ENCODE peak calls at places on chromosomes 5 and 9, in four cellular contexts. X, B, P and F are unnamed samples.

GRCh38 chr9:13902286-13902685 is 411.7 kb downstream of the NFIB start:
- DNase-seq in B (no peak), X (no peak), P (no peak), F (no peak)

GRCh38 chr9:106864533-106865143 is 1.7 kb downstream of the ZNF462 start:
- DNase-seq in X (peak), P (no peak), B (no peak), F (no peak)

GRCh38 chr9:107465467-107466451 is 23.8 kb downstream of the KLF4 start:
- DNase-seq in B (peak), P (peak), X (peak), F (peak)

GRCh38 chr5:79800979-79801827 is 111.6 kb downstream of the CMYA5 start:
- DNase-seq in P (no peak), B (no peak), X (peak), F (no peak)

GRCh38 chr5:10737880-10738279 is 23.2 kb downstream of the DAP start:
- DNase-seq in P (no peak), X (no peak), B (no peak), F (no peak)

GRCh38 chr5:90565491-90565890 is 6.9 kb downstream of the ADGRV1 start:
- DNase-seq in B (no peak), X (no peak), P (no peak), F (no peak)

GRCh38 chr5:126446498-126447224 is 23.5 kb downstream of the GRAMD2B start:
- DNase-seq in X (peak), B (no peak), P (no peak), F (no peak)

GRCh38 chr9:132537352-132537751 is 45.1 kb upstream of the BARHL1 start:
- DNase-seq in P (no peak), X (no peak), B (no peak), F (no peak)

GRCh38 chr9:93324191-93324834 is 127.2 kb upstream of the FAM120A start:
- DNase-seq in P (no peak), B (no peak), X (no peak), F (peak)

GRCh38 chr9:40909821-40910220 is 218.7 kb downstream of the FOXD4L6 start:
- DNase-seq in P (no peak), X (no peak), B (no peak), F (no peak)

GRCh38 chr9:40911647-40912046 is 216.8 kb downstream of the FOXD4L6 start:
- DNase-seq in B (no peak), P (no peak), X (no peak), F (no peak)

GRCh38 chr9:40914772-40915659 is 213.5 kb downstream of the FOXD4L6 start:
- DNase-seq in X (no peak), P (no peak), B (no peak), F (peak)

GRCh38 chr9:40913928-40914673 is 214.4 kb downstream of the FOXD4L6 start:
- DNase-seq in X (no peak), B (no peak), P (no peak), F (peak)

DNA sequence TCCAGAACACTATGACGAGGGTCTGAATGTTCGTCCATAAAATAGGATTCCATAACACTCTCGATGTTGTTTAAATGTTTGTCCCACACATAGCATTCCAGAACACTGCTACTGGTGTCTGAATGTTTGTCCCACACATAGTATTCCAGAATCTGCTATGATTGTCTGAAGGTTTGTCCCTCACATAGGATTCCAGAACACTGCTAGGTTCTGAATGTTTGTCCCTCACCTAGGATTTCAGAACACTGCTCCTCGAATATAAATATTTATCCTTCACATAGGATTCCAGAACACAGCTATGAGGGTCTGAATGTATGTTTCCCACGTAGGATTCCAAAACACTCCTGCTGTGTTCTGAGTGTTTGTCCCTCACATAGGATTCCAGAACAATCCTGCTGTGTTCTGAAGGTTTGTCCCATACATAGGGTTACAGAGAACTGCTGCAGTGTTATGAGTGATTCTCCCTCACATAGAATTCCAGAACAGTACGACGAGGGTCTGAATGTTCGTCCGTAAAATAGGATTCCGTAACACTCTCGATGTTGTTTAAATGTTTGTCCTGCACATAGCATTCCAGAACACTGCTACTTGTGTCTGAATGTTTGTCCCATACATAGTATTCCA is 215.3 kb downstream of the FOXD4L6 start:
- DNase-seq in P (no peak), B (no peak), X (no peak), F (no peak)
- H4K8ac ChIP-seq in P (no peak), B (no peak), X (no peak), F (no peak)

GRCh38 chr9:114678130-114678529 is 3.9 kb downstream of the TEX48 start:
- DNase-seq in X (no peak), P (no peak), B (no peak), F (no peak)
- H4K8ac ChIP-seq in X (peak), P (no peak), B (no peak), F (no peak)

DNA sequence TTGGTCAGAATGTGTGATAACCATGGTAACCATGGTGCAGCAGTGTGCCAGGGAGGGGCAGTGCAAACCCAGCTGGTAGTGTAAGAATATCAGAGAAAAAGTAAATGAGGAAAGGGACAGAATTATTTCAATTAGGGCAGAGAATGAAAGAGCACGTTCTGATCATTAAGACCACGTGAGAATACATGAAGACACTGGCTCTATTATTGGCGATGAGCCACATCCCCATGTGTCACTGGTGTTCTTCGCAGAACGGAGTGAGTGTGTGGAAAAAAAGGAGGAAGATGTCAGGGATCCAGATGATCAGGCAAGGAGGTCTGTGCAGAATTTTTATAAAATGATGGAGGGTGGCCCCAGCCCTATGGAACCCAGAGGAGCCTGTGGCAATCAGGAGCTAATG is 315.5 kb downstream of the SEMA5A start:
- DNase-seq in X (no peak), B (no peak), P (no peak), F (no peak)
- H4K8ac ChIP-seq in X (no peak), B (no peak), P (no peak), F (no peak)

DNA sequence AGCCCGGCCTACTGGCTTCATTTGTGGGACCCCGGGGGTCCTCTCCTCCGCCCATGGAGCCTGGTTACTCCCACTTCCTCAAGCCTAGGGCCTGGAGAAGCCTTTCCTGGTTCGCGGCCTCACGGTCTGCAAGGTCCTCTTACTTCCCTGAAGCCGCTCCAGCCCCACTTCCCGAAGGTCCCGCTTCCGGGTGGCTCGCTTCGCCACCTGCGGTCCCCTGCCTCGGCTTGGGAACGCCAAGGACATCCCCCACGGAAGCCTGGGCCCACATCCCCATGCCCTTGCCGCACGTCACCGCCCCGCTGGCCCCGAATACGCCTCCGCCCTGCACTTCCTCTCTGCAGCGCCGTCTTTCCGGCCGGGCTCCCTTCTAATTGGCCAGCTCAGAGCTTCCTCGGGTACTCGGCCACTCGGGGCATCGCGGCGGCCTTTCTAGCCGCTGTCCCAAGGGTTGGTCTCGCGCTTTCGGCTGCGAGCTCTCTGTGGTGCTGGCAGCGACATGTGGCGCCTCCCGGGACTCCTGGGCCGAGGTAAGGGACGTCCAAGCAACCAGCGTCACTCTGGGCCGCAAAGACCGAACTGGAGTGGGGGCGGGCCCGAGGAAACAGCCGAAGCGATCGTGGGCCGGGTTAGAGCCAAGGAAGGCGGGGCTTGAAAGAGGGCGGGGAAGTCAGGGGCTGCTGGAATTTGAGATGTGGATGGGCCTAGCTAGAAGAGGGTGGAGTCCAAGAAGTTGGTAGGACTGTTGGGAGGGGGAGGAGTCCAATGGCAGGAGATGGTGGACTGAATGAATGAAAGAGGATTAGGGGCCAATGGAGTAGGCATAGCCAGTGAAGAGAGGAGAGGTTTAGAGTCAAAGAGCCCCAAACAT is at the start of gene DELE1:
- DNase-seq in P (peak), X (peak), B (peak), F (peak)
- H4K8ac ChIP-seq in P (peak), X (peak), B (peak), F (no peak)

GRCh38 chr5:538271-538771 is 14.1 kb upstream of the SLC9A3 start:
- DNase-seq in B (no peak), X (no peak), P (no peak), F (no peak)

GRCh38 chr5:539469-540214 is 15.4 kb upstream of the SLC9A3 start:
- DNase-seq in B (no peak), P (no peak), X (no peak), F (no peak)

GRCh38 chr5:540215-541147 is 16.2 kb upstream of the SLC9A3 start:
- DNase-seq in X (no peak), P (no peak), B (no peak), F (no peak)

GRCh38 chr5:537621-538071 is 13.4 kb upstream of the SLC9A3 start:
- DNase-seq in P (no peak), B (no peak), X (no peak), F (no peak)

GRCh38 chr5:538801-539468 is 14.7 kb upstream of the SLC9A3 start:
- DNase-seq in B (no peak), P (no peak), X (no peak), F (no peak)
- H4K8ac ChIP-seq in B (peak), P (no peak), X (no peak), F (no peak)

DNA sequence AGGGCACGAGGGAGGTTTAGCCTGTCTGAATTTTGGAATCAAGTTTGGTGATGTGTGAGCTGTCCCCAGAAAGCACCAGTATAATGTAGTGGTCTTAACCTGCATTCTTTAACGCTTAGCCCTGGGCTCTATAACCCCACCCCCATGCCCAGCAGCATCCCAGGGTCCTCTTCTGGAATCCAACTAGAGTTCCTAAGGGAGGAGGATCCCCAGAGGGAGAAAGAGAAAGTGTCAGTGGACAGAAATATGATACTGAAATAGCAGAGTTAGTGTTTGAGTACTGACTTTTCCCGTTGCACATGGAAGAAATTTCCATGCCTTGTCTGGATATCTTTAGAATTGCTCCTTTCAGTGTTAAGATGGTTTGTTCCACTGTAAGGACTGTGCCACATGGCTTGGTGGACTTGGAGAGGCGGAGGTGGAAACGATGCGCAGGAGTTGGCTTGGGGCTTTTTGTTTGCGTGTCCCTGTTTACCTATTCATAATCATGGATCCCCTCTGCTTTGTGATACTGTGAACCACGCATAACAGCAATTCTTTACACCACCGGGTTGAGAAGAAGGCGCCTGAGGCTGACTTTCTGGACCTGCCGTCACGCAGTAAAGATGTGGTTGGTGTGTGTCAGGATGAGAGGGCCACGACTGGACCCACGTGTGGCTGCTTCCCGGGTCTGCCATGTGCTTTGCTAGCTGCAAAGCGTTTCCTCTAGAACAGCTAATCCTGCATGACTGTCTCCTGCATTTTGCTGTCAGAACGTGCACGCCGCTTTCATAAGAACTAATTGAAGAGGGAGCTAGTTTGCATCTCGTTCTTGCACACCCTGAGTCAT is 142.3 kb downstream of the SMARCA2 start:
- DNase-seq in B (no peak), P (peak), X (peak), F (peak)
- H4K8ac ChIP-seq in B (no peak), P (peak), X (peak), F (no peak)

DNA sequence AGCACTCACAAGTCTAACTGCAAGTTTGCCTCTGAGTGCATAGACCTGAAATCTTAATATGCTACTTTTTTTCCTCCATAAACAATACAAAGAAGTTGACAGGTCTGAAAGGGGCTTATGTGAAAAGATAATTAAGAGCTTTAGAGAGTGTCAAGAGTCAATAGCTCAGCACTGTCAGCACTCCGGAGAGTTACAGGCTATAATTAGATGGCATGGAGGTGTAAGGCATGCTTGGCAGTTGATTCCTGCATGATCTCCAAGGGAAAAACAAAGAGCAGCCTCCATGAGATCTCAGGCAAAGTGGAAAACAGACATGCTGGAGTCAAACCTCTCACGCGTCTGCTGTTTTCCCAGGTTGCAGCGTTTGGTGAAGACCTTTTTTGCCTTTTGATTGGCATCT is 468.7 kb downstream of the TLE4 start:
- DNase-seq in X (no peak), B (peak), P (peak), F (no peak)
- H4K8ac ChIP-seq in X (no peak), B (no peak), P (no peak), F (no peak)

DNA sequence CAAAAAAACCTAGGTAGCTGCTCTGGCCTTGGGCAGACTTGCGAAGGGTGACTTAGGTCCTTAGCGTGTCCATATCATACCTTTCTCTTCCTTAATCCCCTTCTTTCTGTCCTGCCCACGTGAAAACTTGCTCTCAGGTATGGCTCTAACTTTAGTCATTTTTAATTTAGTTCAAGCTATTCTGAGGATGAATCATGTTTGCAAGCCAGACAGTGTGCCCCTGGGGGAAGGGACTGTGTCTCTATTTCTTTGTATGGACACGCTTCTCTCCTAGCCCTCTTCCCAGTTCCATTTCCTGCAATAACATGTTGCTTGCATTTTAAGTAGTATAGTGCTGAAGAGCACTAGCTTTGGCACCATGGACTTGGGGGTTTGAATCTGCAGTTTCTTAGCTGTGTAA is 120.6 kb downstream of the PTTG1 start:
- DNase-seq in P (no peak), B (no peak), X (no peak), F (no peak)
- H4K8ac ChIP-seq in P (no peak), B (no peak), X (no peak), F (no peak)

GRCh38 chr5:129018836-129019235 is 53.5 kb downstream of the SLC27A6 start:
- DNase-seq in P (peak), X (no peak), B (no peak), F (no peak)

GRCh38 chr5:129020683-129021082 is 55.4 kb downstream of the SLC27A6 start:
- DNase-seq in B (no peak), P (no peak), X (no peak), F (no peak)

GRCh38 chr5:129021744-129022143 is 56.5 kb downstream of the SLC27A6 start:
- DNase-seq in X (no peak), P (no peak), B (no peak), F (no peak)

GRCh38 chr5:129014185-129014584 is 48.9 kb downstream of the SLC27A6 start:
- DNase-seq in B (no peak), X (no peak), P (no peak), F (no peak)

DNA sequence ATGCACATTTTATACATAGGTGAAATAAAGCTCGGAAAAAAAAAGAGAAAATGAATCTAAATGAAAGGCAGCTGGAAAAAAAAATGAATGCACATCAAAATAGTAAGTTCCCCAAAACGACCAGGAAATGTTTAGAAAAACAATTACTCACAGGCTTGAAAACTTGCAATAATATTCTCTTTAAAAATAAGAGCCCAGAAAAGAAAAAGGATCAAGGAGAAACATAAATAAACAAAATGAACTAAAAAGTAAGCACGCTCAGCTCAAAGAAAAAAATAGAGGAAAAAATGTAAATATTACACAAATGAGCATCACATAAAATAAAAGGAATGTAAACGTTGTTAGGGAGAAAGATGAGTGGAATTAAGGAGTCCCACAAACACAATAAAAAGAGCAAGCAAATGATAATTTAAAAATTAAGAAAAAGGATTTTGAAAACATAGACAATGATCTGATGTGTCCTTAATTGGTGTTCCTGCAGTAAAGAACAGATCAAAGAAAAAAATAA is 54.2 kb downstream of the SLC27A6 start:
- DNase-seq in B (no peak), X (peak), P (no peak), F (no peak)
- H4K8ac ChIP-seq in B (no peak), X (no peak), P (no peak), F (no peak)